ENCODE peak calls at places on chromosome 13, in five cellular contexts. K, U, O, Z and M are unnamed samples.

GRCh38 chr13:28357247-28357825 is 137.6 kb downstream of the FLT1 start:
- DNase-seq in K (no peak), U (no peak), O (no peak), Z (no peak), M (no peak)

GRCh38 chr13:24039621-24040475 is 120.7 kb upstream of the SPATA13 start:
- DNase-seq in K (no peak), U (no peak), O (no peak), Z (no peak), M (no peak)

GRCh38 chr13:40095695-40096356 is 440.4 kb downstream of the COG6 start:
- DNase-seq in K (no peak), U (no peak), O (no peak), Z (no peak), M (no peak)

GRCh38 chr13:111315347-111315995 is 5.0 kb upstream of the TEX29 start:
- DNase-seq in K (peak; percentile 5), U (no peak), O (no peak), Z (no peak), M (no peak)

GRCh38 chr13:88958821-88959220 is 1287.7 kb downstream of the SLITRK5 start:
- DNase-seq in K (no peak), U (no peak), O (peak; percentile 53), Z (no peak), M (no peak)

GRCh38 chr13:113125506-113126264 is 3.1 kb downstream of the F10 start:
- DNase-seq in K (no peak), U (peak; percentile 31), O (no peak), Z (peak; percentile 17), M (no peak)

GRCh38 chr13:86870388-86870966 is 800.7 kb upstream of the SLITRK5 start:
- DNase-seq in K (no peak), U (no peak), O (no peak), Z (no peak), M (no peak)

GRCh38 chr13:101628900-101629299 is 176.4 kb downstream of the ITGBL1 start:
- DNase-seq in K (no peak), U (no peak), O (no peak), Z (no peak), M (no peak)

GRCh38 chr13:39311619-39312018 is 273.4 kb downstream of the NHLRC3 start:
- DNase-seq in K (no peak), U (no peak), O (no peak), Z (no peak), M (no peak)

GRCh38 chr13:92158335-92158734 is 759.9 kb downstream of the GPC5 start:
- DNase-seq in K (no peak), U (no peak), O (no peak), Z (no peak), M (no peak)

GRCh38 chr13:101751488-101751887 is 299.0 kb downstream of the ITGBL1 start:
- DNase-seq in K (no peak), U (no peak), O (no peak), Z (no peak), M (no peak)

GRCh38 chr13:107864543-107865460 is 350.5 kb downstream of the LIG4 start:
- DNase-seq in K (peak; percentile 14), U (no peak), O (no peak), Z (no peak), M (no peak)

GRCh38 chr13:73835138-73835721 is 299.0 kb downstream of the KLF12 start:
- DNase-seq in K (no peak), U (no peak), O (no peak), Z (no peak), M (no peak)

GRCh38 chr13:95023405-95023804 is 277.8 kb downstream of the ABCC4 start:
- DNase-seq in K (no peak), U (no peak), O (no peak), Z (no peak), M (no peak)

GRCh38 chr13:67231481-67231940 is 1.4 kb upstream of the PCDH9 start:
- DNase-seq in K (no peak), U (no peak), O (no peak), Z (no peak), M (no peak)

GRCh38 chr13:62125451-62125850 is 709.8 kb upstream of the PCDH20 start:
- DNase-seq in K (no peak), U (no peak), O (no peak), Z (no peak), M (no peak)

GRCh38 chr13:102658678-102659077 is 36.2 kb downstream of the METTL21C start:
- DNase-seq in K (no peak), U (no peak), O (no peak), Z (peak; percentile 70), M (no peak)

GRCh38 chr13:75186384-75186783 is 295.6 kb downstream of the TBC1D4 start:
- DNase-seq in K (no peak), U (no peak), O (no peak), Z (no peak), M (no peak)

GRCh38 chr13:82827704-82828103 is 1054.6 kb downstream of the SLITRK1 start:
- DNase-seq in K (no peak), U (no peak), O (no peak), Z (no peak), M (no peak)

GRCh38 chr13:114097893-114098688 is 34.3 kb downstream of the RASA3 start:
- DNase-seq in K (no peak), U (peak; percentile 47), O (no peak), Z (peak; percentile 10), M (no peak)

GRCh38 chr13:90281709-90282108 is 1065.8 kb upstream of the MIR17HG start:
- DNase-seq in K (no peak), U (no peak), O (no peak), Z (no peak), M (no peak)

GRCh38 chr13:18628428-18628827 is 553.2 kb downstream of the TUBA3C start:
- DNase-seq in K (no peak), U (no peak), O (no peak), Z (no peak), M (no peak)

GRCh38 chr13:30466358-30466714 is 600 bp upstream of the HMGB1 start:
- DNase-seq in K (no peak), U (no peak), O (no peak), Z (no peak), M (no peak)

GRCh38 chr13:46469064-46469463 is 82.0 kb upstream of the RUBCNL start:
- DNase-seq in K (no peak), U (no peak), O (no peak), Z (no peak), M (no peak)

GRCh38 chr13:43688230-43688907 is 98.4 kb downstream of the ENOX1 start:
- DNase-seq in K (no peak), U (no peak), O (no peak), Z (no peak), M (no peak)

GRCh38 chr13:76711515-76712182 is 174.6 kb downstream of the KCTD12 start:
- DNase-seq in K (peak; percentile 26), U (no peak), O (peak; percentile 46), Z (peak; percentile 26), M (no peak)

GRCh38 chr13:113205428-113205931 is 3.0 kb downstream of the PCID2 start:
- DNase-seq in K (no peak), U (no peak), O (no peak), Z (no peak), M (no peak)

GRCh38 chr13:32141462-32141861 is 109.9 kb downstream of the FRY start:
- DNase-seq in K (no peak), U (no peak), O (no peak), Z (no peak), M (no peak)

GRCh38 chr13:96993660-96994029 is 631 bp downstream of the OXGR1 start:
- DNase-seq in K (no peak), U (no peak), O (no peak), Z (no peak), M (no peak)
- H3K4me3 ChIP-seq in K (peak overlapping the region; percentile 36), U (peak overlapping the region; percentile 83), O (no peak overlapping the region), Z (no peak overlapping the region), M (peak overlapping the region; percentile 75)

GRCh38 chr13:33494596-33495214 is 209.2 kb upstream of the STARD13 start:
- DNase-seq in K (no peak), U (no peak), O (no peak), Z (no peak), M (no peak)
- TF ChIP-seq POLR2A in K (no peak), U (no peak), O (no peak), Z (no peak), M (no peak)

GRCh38 chr13:81670048-81670447 is 1329.1 kb upstream of the SPRY2 start:
- DNase-seq in K (no peak), U (no peak), O (no peak), Z (no peak), M (no peak)

GRCh38 chr13:81671103-81671502 is 1330.2 kb upstream of the SPRY2 start:
- DNase-seq in K (no peak), U (no peak), O (no peak), Z (no peak), M (no peak)

GRCh38 chr13:81677857-81678256 is 1336.9 kb upstream of the SPRY2 start:
- DNase-seq in K (no peak), U (no peak), O (no peak), Z (no peak), M (no peak)

DNA sequence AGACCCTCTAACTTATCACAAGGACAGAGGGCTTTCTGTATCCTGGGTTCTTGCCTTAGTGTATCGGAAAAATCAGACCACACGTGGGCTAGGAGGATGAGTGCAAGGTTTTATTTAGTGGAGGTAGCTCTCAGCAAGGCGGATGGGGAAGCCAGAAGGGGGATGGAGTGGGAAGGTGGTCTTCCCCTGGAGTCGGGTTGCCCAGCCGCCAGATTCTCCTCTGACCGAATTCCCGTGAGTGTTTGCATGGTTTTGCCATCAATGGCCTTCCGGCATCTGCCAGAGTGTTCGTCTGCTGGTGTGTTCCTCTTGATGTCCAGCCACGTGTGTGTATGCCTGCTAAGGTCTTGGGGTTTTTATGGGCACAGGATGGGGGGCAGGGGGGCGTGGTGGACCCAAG is 1335.1 kb upstream of the SPRY2 start:
- DNase-seq in K (no peak), U (no peak), O (no peak), Z (no peak), M (no peak)
- H3K4me1 ChIP-seq in K (no peaks in the 10 kb centered on the region), U (no peaks in the 10 kb centered on the region), O (no peaks in the 10 kb centered on the region), Z (no peaks in the 10 kb centered on the region), M (no peaks in the 10 kb centered on the region)

DNA sequence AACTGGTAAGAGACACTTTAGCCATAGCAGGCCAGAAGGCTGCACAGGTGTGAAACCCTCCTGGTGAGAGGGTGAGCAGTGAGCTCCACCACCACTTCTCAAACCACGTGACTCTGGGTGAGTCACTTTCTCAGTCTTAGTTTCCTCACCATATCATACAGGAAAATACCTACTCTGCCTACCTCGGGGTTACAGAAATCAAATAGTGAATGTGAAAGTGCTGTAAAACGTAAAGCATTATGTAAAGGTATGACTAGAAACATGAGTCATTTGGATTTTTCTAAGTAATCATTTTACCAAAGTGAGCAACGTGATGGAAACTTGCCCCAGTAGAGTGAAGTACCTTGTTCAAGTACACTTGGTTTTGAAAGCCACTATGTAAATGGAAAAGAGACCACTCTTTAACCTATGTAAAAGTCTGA is 40.4 kb downstream of the USP12 start:
- DNase-seq in K (no peak), U (no peak), O (no peak), Z (peak; percentile 74), M (no peak)
- H3K4me3 ChIP-seq in K (no peak overlapping the region), U (no peak overlapping the region), O (no peak overlapping the region), Z (no peak overlapping the region), M (no peak overlapping the region)

GRCh38 chr13:103948477-103948876 is 882.3 kb upstream of the SLC10A2 start:
- DNase-seq in K (no peak), U (no peak), O (no peak), Z (no peak), M (no peak)
- TF ChIP-seq POLR2A in K (no peak), U (no peak), O (no peak), Z (no peak), M (no peak)

GRCh38 chr13:99269627-99270252 is 11.6 kb upstream of the GPR18 start:
- DNase-seq in K (no peak), U (no peak), O (peak; percentile 29), Z (no peak), M (no peak)
- H3K4me1 ChIP-seq in K (no peaks in the 10 kb centered on the region), U (no peaks in the 10 kb centered on the region), O (no peaks in the 10 kb centered on the region), Z (peaks cover 4% of the 10 kb centered on the region), M (no peaks in the 10 kb centered on the region)

GRCh38 chr13:44715287-44716224 is 139.4 kb upstream of the TSC22D1 start:
- DNase-seq in K (no peak), U (no peak), O (no peak), Z (no peak), M (no peak)
- H3K4me3 ChIP-seq in K (no peak overlapping the region), U (no peak overlapping the region), O (no peak overlapping the region), Z (no peak overlapping the region), M (no peak overlapping the region)